ENCODE peak calls at places on chromosome 10, in nine cellular contexts. J, Y, U, E, K, T, D, C and W are unnamed samples.

GRCh38 chr10:1049425-1049958 is 573 bp upstream of the IDI1 start:
- DNase-seq in J (peak; percentile 10), Y (no peak), U (peak; percentile 75), E (no peak), K (no peak), T (no peak), D (no peak), C (no peak), W (no peak)

GRCh38 chr10:129758591-129759021 is 205.5 kb downstream of the EBF3 start:
- DNase-seq in J (no peak), Y (no peak), U (no peak), E (no peak), K (no peak), T (no peak), D (no peak), C (no peak), W (no peak)

GRCh38 chr10:6988654-6989053 is 408.6 kb upstream of the PRKCQ start:
- DNase-seq in J (no peak), Y (no peak), U (no peak), E (no peak), K (no peak), T (no peak), D (no peak), C (no peak), W (peak; percentile 17)

GRCh38 chr10:75239391-75239790 is 3.6 kb upstream of the COMTD1 start:
- DNase-seq in J (no peak), Y (no peak), U (no peak), E (no peak), K (no peak), T (no peak), D (no peak), C (no peak), W (no peak)

GRCh38 chr10:3251172-3251571 is 78.6 kb upstream of the PITRM1 start:
- DNase-seq in J (no peak), Y (no peak), U (no peak), E (no peak), K (no peak), T (no peak), D (no peak), C (no peak), W (no peak)

GRCh38 chr10:4981722-4982471 is 18.7 kb downstream of the AKR1C1 start:
- DNase-seq in J (peak; percentile 27), Y (peak; percentile 37), U (peak; percentile 74), E (peak; percentile 65), K (peak; percentile 45), T (peak; percentile 33), D (no peak), C (peak; percentile 81), W (no peak)

GRCh38 chr10:61285749-61286148 is 167.4 kb downstream of the TMEM26 start:
- DNase-seq in J (no peak), Y (no peak), U (no peak), E (no peak), K (no peak), T (no peak), D (no peak), C (no peak), W (no peak)

GRCh38 chr10:78417425-78418370 is 384.0 kb downstream of the RPS24 start:
- DNase-seq in J (no peak), Y (no peak), U (no peak), E (no peak), K (no peak), T (no peak), D (no peak), C (no peak), W (no peak)

GRCh38 chr10:329361-330099 is 194.3 kb downstream of the ZMYND11 start:
- DNase-seq in J (peak; percentile 91), Y (peak; percentile 96), U (peak; percentile 43), E (peak; percentile 72), K (no peak), T (no peak), D (peak; percentile 61), C (peak; percentile 96), W (peak; percentile 56)

GRCh38 chr10:79386637-79387465 is 39.6 kb downstream of the PPIF start:
- DNase-seq in J (no peak), Y (no peak), U (no peak), E (peak; percentile 4), K (no peak), T (no peak), D (no peak), C (no peak), W (no peak)

GRCh38 chr10:1270906-1271305 is 214.7 kb downstream of the WDR37 start:
- DNase-seq in J (no peak), Y (no peak), U (no peak), E (no peak), K (no peak), T (no peak), D (no peak), C (no peak), W (no peak)

GRCh38 chr10:84254552-84255137 is 9.8 kb downstream of the RGR start:
- DNase-seq in J (no peak), Y (no peak), U (no peak), E (no peak), K (no peak), T (no peak), D (no peak), C (no peak), W (no peak)

GRCh38 chr10:62433181-62433692 is 59.1 kb downstream of the ZNF365 start:
- DNase-seq in J (peak; percentile 65), Y (peak; percentile 97), U (no peak), E (no peak), K (peak; percentile 2), T (no peak), D (peak; percentile 14), C (peak; percentile 97), W (no peak)

GRCh38 chr10:132308588-132309451 is 1.1 kb upstream of the STK32C start:
- DNase-seq in J (no peak), Y (no peak), U (peak; percentile 76), E (no peak), K (no peak), T (no peak), D (no peak), C (no peak), W (no peak)

GRCh38 chr10:22649390-22649841 is 65.0 kb downstream of the PIP4K2A start:
- DNase-seq in J (no peak), Y (no peak), U (no peak), E (no peak), K (no peak), T (no peak), D (no peak), C (no peak), W (no peak)

GRCh38 chr10:58299580-58299979 is 30.6 kb downstream of the CISD1 start:
- DNase-seq in J (peak; percentile 23), Y (peak; percentile 57), U (peak; percentile 70), E (peak; percentile 86), K (peak; percentile 47), T (peak; percentile 36), D (no peak), C (peak; percentile 57), W (peak; percentile 44)

GRCh38 chr10:86068532-86069337 is 297.9 kb downstream of the GRID1 start:
- DNase-seq in J (no peak), Y (no peak), U (no peak), E (no peak), K (no peak), T (no peak), D (no peak), C (no peak), W (no peak)

GRCh38 chr10:97551271-97551670 is 21.3 kb upstream of the ANKRD2 start:
- DNase-seq in J (no peak), Y (no peak), U (no peak), E (no peak), K (no peak), T (no peak), D (no peak), C (no peak), W (no peak)

GRCh38 chr10:23186178-23186577 is 5.9 kb upstream of the PTF1A start:
- DNase-seq in J (no peak), Y (no peak), U (no peak), E (no peak), K (no peak), T (no peak), D (no peak), C (no peak), W (no peak)

GRCh38 chr10:69624245-69624786 is 5.7 kb upstream of the FAM241B start:
- DNase-seq in J (no peak), Y (no peak), U (no peak), E (no peak), K (no peak), T (no peak), D (no peak), C (no peak), W (no peak)

GRCh38 chr10:17335065-17335464 is 107.0 kb downstream of the VIM start:
- DNase-seq in J (peak; percentile 30), Y (peak; percentile 84), U (no peak), E (no peak), K (no peak), T (no peak), D (no peak), C (peak; percentile 74), W (no peak)

GRCh38 chr10:1240341-1240775 is 184.2 kb downstream of the WDR37 start:
- DNase-seq in J (no peak), Y (no peak), U (no peak), E (no peak), K (no peak), T (no peak), D (no peak), C (peak; percentile 64), W (peak; percentile 14)

GRCh38 chr10:35352508-35352907 is 16.2 kb downstream of the CCNY start:
- DNase-seq in J (no peak), Y (no peak), U (no peak), E (no peak), K (no peak), T (no peak), D (no peak), C (no peak), W (no peak)

GRCh38 chr10:17343118-17343517 is 111.3 kb downstream of the ST8SIA6 start:
- DNase-seq in J (no peak), Y (no peak), U (no peak), E (no peak), K (no peak), T (no peak), D (no peak), C (no peak), W (no peak)

GRCh38 chr10:118963963-118964362 is 65.6 kb upstream of the NANOS1 start:
- DNase-seq in J (no peak), Y (no peak), U (no peak), E (no peak), K (no peak), T (no peak), D (no peak), C (no peak), W (no peak)

GRCh38 chr10:113733635-113734034 is 17.8 kb upstream of the PLEKHS1 start:
- DNase-seq in J (no peak), Y (no peak), U (no peak), E (peak; percentile 21), K (no peak), T (no peak), D (no peak), C (no peak), W (no peak)

GRCh38 chr10:103504181-103504783 is 10.8 kb downstream of the NEURL1 start:
- DNase-seq in J (peak; percentile 76), Y (peak; percentile 94), U (no peak), E (no peak), K (peak; percentile 64), T (no peak), D (no peak), C (peak; percentile 99), W (no peak)

GRCh38 chr10:104680467-104681401 is 39.6 kb downstream of the SORCS3 start:
- DNase-seq in J (no peak), Y (no peak), U (peak; percentile 74), E (no peak), K (no peak), T (peak; percentile 15), D (no peak), C (no peak), W (no peak)

GRCh38 chr10:12448729-12449391 is 99.5 kb downstream of the CAMK1D start:
- DNase-seq in J (no peak), Y (peak; percentile 94), U (no peak), E (no peak), K (no peak), T (no peak), D (no peak), C (peak; percentile 88), W (peak; percentile 47)

GRCh38 chr10:71349401-71349800 is 30.3 kb downstream of the SLC29A3 start:
- DNase-seq in J (no peak), Y (no peak), U (no peak), E (peak; percentile 24), K (no peak), T (no peak), D (no peak), C (peak; percentile 58), W (no peak)

GRCh38 chr10:103583871-103584215 is 90.3 kb downstream of the NEURL1 start:
- DNase-seq in J (no peak), Y (no peak), U (no peak), E (no peak), K (no peak), T (no peak), D (no peak), C (no peak), W (no peak)